ENCODE peak calls at places on chromosome 9, in six cellular contexts. One of them, this sample, is unnamed.

GRCh38 chr9:121478816-121479676 is 20.6 kb downstream of the GGTA1 start:
- DNase-seq in CD4-positive, alpha-beta T cell: no peak
- DNase-seq in stromal cell of bone marrow: no peak
- DNase-seq in nephron progenitor cell: no peak
- DNase-seq in Caki2: no peak
- DNase-seq in T-helper 9 cell: no peak
- DNase-seq in this sample: no peak

GRCh38 chr9:129962889-129963703 is 79.9 kb downstream of the FNBP1 start:
- DNase-seq in CD4-positive, alpha-beta T cell: peak
- DNase-seq in stromal cell of bone marrow: peak
- DNase-seq in nephron progenitor cell: no peak
- DNase-seq in Caki2: no peak
- DNase-seq in T-helper 9 cell: peak
- DNase-seq in this sample: peak

GRCh38 chr9:101119206-101119819 is 90.8 kb downstream of the PLPPR1 start:
- DNase-seq in CD4-positive, alpha-beta T cell: no peak
- DNase-seq in stromal cell of bone marrow: no peak
- DNase-seq in nephron progenitor cell: peak
- DNase-seq in Caki2: peak
- DNase-seq in T-helper 9 cell: no peak
- DNase-seq in this sample: peak

GRCh38 chr9:4086119-4087088 is 213.5 kb downstream of the GLIS3 start:
- DNase-seq in CD4-positive, alpha-beta T cell: no peak
- DNase-seq in stromal cell of bone marrow: peak
- DNase-seq in nephron progenitor cell: no peak
- DNase-seq in Caki2: no peak
- DNase-seq in T-helper 9 cell: no peak
- DNase-seq in this sample: no peak

GRCh38 chr9:114149765-114150340 is 5.5 kb upstream of the COL27A1 start:
- DNase-seq in CD4-positive, alpha-beta T cell: no peak
- DNase-seq in stromal cell of bone marrow: no peak
- DNase-seq in nephron progenitor cell: no peak
- DNase-seq in Caki2: no peak
- DNase-seq in T-helper 9 cell: no peak
- DNase-seq in this sample: no peak

GRCh38 chr9:33446507-33447403 is 638 bp downstream of the AQP3 start:
- DNase-seq in CD4-positive, alpha-beta T cell: peak
- DNase-seq in stromal cell of bone marrow: peak
- DNase-seq in nephron progenitor cell: peak
- DNase-seq in Caki2: peak
- DNase-seq in T-helper 9 cell: peak
- DNase-seq in this sample: peak

GRCh38 chr9:136723362-136723976 is 11.1 kb downstream of the DIPK1B start:
- DNase-seq in CD4-positive, alpha-beta T cell: no peak
- DNase-seq in stromal cell of bone marrow: no peak
- DNase-seq in nephron progenitor cell: no peak
- DNase-seq in Caki2: no peak
- DNase-seq in T-helper 9 cell: no peak
- DNase-seq in this sample: no peak

GRCh38 chr9:81112638-81113037 is 576.7 kb downstream of the TLE1 start:
- DNase-seq in CD4-positive, alpha-beta T cell: no peak
- DNase-seq in stromal cell of bone marrow: no peak
- DNase-seq in nephron progenitor cell: no peak
- DNase-seq in Caki2: no peak
- DNase-seq in T-helper 9 cell: no peak
- DNase-seq in this sample: no peak

GRCh38 chr9:89418882-89419641 is 78.9 kb downstream of the SEMA4D start:
- DNase-seq in CD4-positive, alpha-beta T cell: peak
- DNase-seq in stromal cell of bone marrow: no peak
- DNase-seq in nephron progenitor cell: no peak
- DNase-seq in Caki2: no peak
- DNase-seq in T-helper 9 cell: peak
- DNase-seq in this sample: peak

GRCh38 chr9:76419782-76420380 is 25.7 kb upstream of the RFK start:
- DNase-seq in CD4-positive, alpha-beta T cell: no peak
- DNase-seq in stromal cell of bone marrow: no peak
- DNase-seq in nephron progenitor cell: no peak
- DNase-seq in Caki2: no peak
- DNase-seq in T-helper 9 cell: no peak
- DNase-seq in this sample: peak

GRCh38 chr9:83714316-83714715 is 6.6 kb upstream of the UBQLN1 start:
- DNase-seq in CD4-positive, alpha-beta T cell: no peak
- DNase-seq in stromal cell of bone marrow: no peak
- DNase-seq in nephron progenitor cell: no peak
- DNase-seq in Caki2: no peak
- DNase-seq in T-helper 9 cell: no peak
- DNase-seq in this sample: no peak

GRCh38 chr9:108439967-108440366 is 415.8 kb downstream of the ACTL7B start:
- DNase-seq in CD4-positive, alpha-beta T cell: no peak
- DNase-seq in stromal cell of bone marrow: peak
- DNase-seq in nephron progenitor cell: no peak
- DNase-seq in Caki2: no peak
- DNase-seq in T-helper 9 cell: no peak
- DNase-seq in this sample: no peak

GRCh38 chr9:119370816-119371215 is 1.6 kb upstream of the BRINP1 start:
- DNase-seq in CD4-positive, alpha-beta T cell: no peak
- DNase-seq in stromal cell of bone marrow: peak
- DNase-seq in nephron progenitor cell: peak
- DNase-seq in Caki2: peak
- DNase-seq in T-helper 9 cell: no peak
- DNase-seq in this sample: peak

GRCh38 chr9:130631331-130632080 is 32.9 kb upstream of the PRDM12 start:
- DNase-seq in CD4-positive, alpha-beta T cell: no peak
- DNase-seq in stromal cell of bone marrow: no peak
- DNase-seq in nephron progenitor cell: no peak
- DNase-seq in Caki2: no peak
- DNase-seq in T-helper 9 cell: no peak
- DNase-seq in this sample: no peak

GRCh38 chr9:109307380-109308240 is 13.2 kb downstream of the EPB41L4B start:
- DNase-seq in CD4-positive, alpha-beta T cell: no peak
- DNase-seq in stromal cell of bone marrow: no peak
- DNase-seq in nephron progenitor cell: no peak
- DNase-seq in Caki2: peak
- DNase-seq in T-helper 9 cell: no peak
- DNase-seq in this sample: no peak